ENCODE peak calls at places on chromosomes 6 and 20, in five cellular contexts. Z is GM12865, Q is fibroblast of lung, H is heart right ventricle, W is BJ. V is an unnamed sample.

GRCh38 chr6:159174263-159174974 is 5.2 kb downstream of the FNDC1 start:
- DNase-seq in Z (peak), Q (peak), H (peak), W (no peak), V (no peak)

GRCh38 chr6:163620670-163621330 is 206.3 kb downstream of the QKI start:
- DNase-seq in Z (no peak), Q (peak), H (no peak), W (no peak), V (no peak)

GRCh38 chr6:39004801-39005200 is 43.8 kb upstream of the GLP1R start:
- DNase-seq in Z (no peak), Q (no peak), H (no peak), W (no peak), V (no peak)

GRCh38 chr20:917416-917815 is 1.3 kb upstream of the ANGPT4 start:
- DNase-seq in Z (no peak), Q (no peak), H (no peak), W (no peak), V (no peak)

GRCh38 chr6:157538163-157538562 is 157.2 kb downstream of the ZDHHC14 start:
- DNase-seq in Z (peak), Q (no peak), H (no peak), W (no peak), V (no peak)

GRCh38 chr6:92124126-92124525 is 1295.2 kb downstream of the EPHA7 start:
- DNase-seq in Z (no peak), Q (peak), H (no peak), W (no peak), V (no peak)

GRCh38 chr6:78989191-78989590 is 88.9 kb downstream of the PHIP start:
- DNase-seq in Z (no peak), Q (no peak), H (no peak), W (no peak), V (no peak)

GRCh38 chr20:63177785-63178444 is 38.0 kb downstream of the YTHDF1 start:
- DNase-seq in Z (no peak), Q (no peak), H (no peak), W (no peak), V (no peak)

GRCh38 chr20:3162080-3162611 is 2.5 kb upstream of the FASTKD5 start:
- DNase-seq in Z (no peak), Q (no peak), H (no peak), W (no peak), V (no peak)

GRCh38 chr6:155974967-155975366 is 519.3 kb upstream of the NOX3 start:
- DNase-seq in Z (no peak), Q (no peak), H (no peak), W (no peak), V (no peak)

GRCh38 chr6:127032971-127033370 is 85.5 kb upstream of the RSPO3 start:
- DNase-seq in Z (no peak), Q (no peak), H (no peak), W (no peak), V (no peak)

GRCh38 chr20:57612916-57613315 is 7.3 kb downstream of the ZBP1 start:
- DNase-seq in Z (no peak), Q (no peak), H (no peak), W (no peak), V (no peak)

GRCh38 chr6:110949679-110950285 is 8.7 kb upstream of the GTF3C6 start:
- DNase-seq in Z (peak), Q (peak), H (no peak), W (no peak), V (no peak)

GRCh38 chr20:62186887-62187866 is 4.3 kb downstream of the MTG2 start:
- DNase-seq in Z (no peak), Q (peak), H (no peak), W (no peak), V (no peak)

GRCh38 chr20:10453241-10453640 is 18.1 kb downstream of the SLX4IP start:
- DNase-seq in Z (peak), Q (no peak), H (no peak), W (no peak), V (no peak)

GRCh38 chr6:34062815-34063214 is 83.1 kb downstream of the GRM4 start:
- DNase-seq in Z (no peak), Q (no peak), H (no peak), W (no peak), V (no peak)
- TF ChIP-seq CTCF in Z (peak), Q (peak), H (no peak), W (peak), V (no peak)

GRCh38 chr6:43911354-43911624 is 141.3 kb downstream of the VEGFA start:
- DNase-seq in Z (no peak), Q (no peak), H (no peak), W (no peak), V (no peak)
- H3K4me3 ChIP-seq in Z (no peak), Q (no peak), H (no peak), W (no peak), V (no peak)

DNA sequence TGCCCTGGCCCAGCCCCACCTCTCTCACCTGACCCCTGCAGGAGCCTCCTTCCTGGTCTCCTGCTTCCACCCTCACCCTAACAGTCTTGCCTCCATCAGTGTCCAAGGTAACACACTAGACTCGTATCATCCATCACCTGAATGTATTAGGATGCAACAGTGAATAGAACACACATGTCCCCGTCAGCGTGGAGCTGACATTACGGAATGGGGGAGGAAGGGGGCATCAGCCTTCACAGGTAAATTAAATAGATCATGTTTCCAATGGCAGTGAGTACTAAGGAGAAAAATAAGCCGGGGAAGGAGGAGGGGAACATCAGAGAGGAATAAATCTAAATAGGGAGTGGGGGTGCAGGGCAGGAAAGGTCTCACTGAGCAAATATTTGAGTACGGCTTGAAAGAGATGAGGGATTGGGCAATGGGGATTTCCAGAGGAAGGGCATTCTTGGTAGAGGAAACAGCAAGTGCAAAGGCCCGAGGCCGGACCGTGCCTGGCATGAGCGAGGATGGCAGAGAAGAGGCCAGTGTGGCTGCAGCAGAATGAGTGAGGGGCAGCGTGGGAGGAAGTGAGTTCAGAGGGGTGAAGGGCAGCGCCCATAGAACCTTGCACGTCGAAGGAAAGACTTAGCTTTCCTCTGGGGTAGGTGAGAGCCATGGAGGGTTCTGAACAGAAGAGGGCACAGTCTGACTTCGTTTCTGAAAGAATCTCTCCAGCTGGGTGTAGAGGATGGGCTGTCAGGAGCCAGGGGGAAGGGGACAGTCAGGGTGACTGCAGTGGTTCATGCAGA is 110.1 kb upstream of the PTPN1 start:
- DNase-seq in Z (no peak), Q (no peak), H (no peak), W (no peak), V (no peak)
- TF ChIP-seq CTCF in Z (no peak), Q (no peak), H (peak), W (no peak), V (no peak)

GRCh38 chr6:6588924-6589696 is 590 bp downstream of the LY86 start:
- DNase-seq in Z (peak), Q (no peak), H (peak), W (no peak), V (no peak)
- H3K4me3 ChIP-seq in Z (peak), Q (no peak), H (no peak), W (no peak), V (no peak)

GRCh38 chr6:44265003-44265842 is at the start of gene NFKBIE:
- DNase-seq in Z (peak), Q (peak), H (peak), W (peak), V (peak)
- TF ChIP-seq CTCF in Z (peak), Q (no peak), H (peak), W (peak), V (peak)

V was measured in AG04449.